ENCODE peak calls at places on chromosomes 12 and 14, in four cellular contexts. X, H, G and P are unnamed samples.

GRCh38 chr12:117143008-117143532 is 43.9 kb upstream of the TESC start:
- DNase-seq in G (peak; percentile 47), H (peak; percentile 57), X (no peak), P (no peak)

GRCh38 chr12:71754461-71755145 is at the start of gene RAB21:
- DNase-seq in G (peak; percentile 98), H (peak; percentile 98), X (peak; percentile 98), P (peak; percentile 99)

GRCh38 chr12:66883545-66883944 is 204.7 kb upstream of the GRIP1 start:
- DNase-seq in G (no peak), H (no peak), X (no peak), P (no peak)

GRCh38 chr14:71789005-71789404 is 143.2 kb upstream of the RGS6 start:
- DNase-seq in X (no peak), H (no peak), G (no peak), P (no peak)

GRCh38 chr14:99201351-99202073 is 70.5 kb downstream of the BCL11B start:
- DNase-seq in H (no peak), X (no peak), G (no peak), P (no peak)

GRCh38 chr12:3527181-3527580 is 36.2 kb downstream of the PRMT8 start:
- DNase-seq in H (no peak), X (no peak), G (no peak), P (no peak)

GRCh38 chr12:113988064-113988451 is 21.9 kb upstream of the RBM19 start:
- DNase-seq in G (no peak), H (no peak), X (no peak), P (no peak)

GRCh38 chr12:130179621-130180020 is 17.4 kb downstream of the FZD10 start:
- DNase-seq in H (no peak), X (no peak), G (no peak), P (no peak)

GRCh38 chr14:100841445-100842403 is 15.8 kb downstream of the MEG3 start:
- DNase-seq in G (no peak), H (no peak), X (no peak), P (no peak)

GRCh38 chr12:9049520-9050133 is 60.3 kb downstream of the KLRG1 start:
- DNase-seq in X (peak; percentile 43), H (no peak), G (peak; percentile 53), P (peak; percentile 35)

GRCh38 chr14:94460631-94461416 is 8.2 kb upstream of the SERPINA11 start:
- DNase-seq in H (no peak), X (no peak), G (peak; percentile 7), P (no peak)

GRCh38 chr12:72010365-72010764 is 71.7 kb downstream of the TPH2 start:
- DNase-seq in X (no peak), G (no peak), H (no peak), P (no peak)

GRCh38 chr12:94638521-94638920 is 11.8 kb downstream of the TMCC3 start:
- DNase-seq in H (no peak), X (no peak), G (no peak), P (no peak)

GRCh38 chr12:111409403-111410228 is 3.9 kb downstream of the SH2B3 start:
- DNase-seq in H (no peak), X (peak; percentile 75), G (no peak), P (no peak)

GRCh38 chr14:101219896-101220703 is 316.6 kb upstream of the RTL1 start:
- DNase-seq in G (no peak), H (no peak), X (no peak), P (no peak)

GRCh38 chr12:1853716-1854115 is 33.4 kb downstream of the LRTM2 start:
- DNase-seq in H (no peak), X (no peak), G (no peak), P (no peak)

GRCh38 chr12:96472384-96472783 is 17.0 kb upstream of the CFAP54 start:
- DNase-seq in H (no peak), X (no peak), G (no peak), P (no peak)

GRCh38 chr14:73591690-73592448 is at the start of gene ACOT4:
- DNase-seq in H (no peak), G (peak; percentile 78), X (peak; percentile 4), P (peak; percentile 47)

GRCh38 chr12:24780969-24781368 is 167.9 kb downstream of the BCAT1 start:
- DNase-seq in X (peak; percentile 3), H (no peak), G (peak; percentile 22), P (no peak)

GRCh38 chr12:67460388-67460787 is 188.2 kb upstream of the DYRK2 start:
- DNase-seq in X (no peak), G (no peak), H (no peak), P (no peak)

GRCh38 chr12:112219195-112219594 is 93.8 kb downstream of the TRAFD1 start:
- DNase-seq in G (no peak), X (no peak), H (no peak), P (no peak)

GRCh38 chr14:105385322-105385637 is 13.1 kb upstream of the TEX22 start:
- DNase-seq in G (no peak), X (no peak), H (no peak), P (no peak)

GRCh38 chr12:113860950-113861349 is 105.2 kb downstream of the RBM19 start:
- DNase-seq in G (no peak), X (no peak), H (no peak), P (no peak)

GRCh38 chr14:60956632-60957031 is 24.2 kb downstream of the TRMT5 start:
- DNase-seq in G (peak; percentile 25), X (no peak), H (no peak), P (no peak)

GRCh38 chr14:85471744-85472143 is 58.2 kb upstream of the FLRT2 start:
- DNase-seq in G (no peak), X (peak; percentile 11), H (no peak), P (no peak)